ENCODE peak calls at places on chromosomes 12 and 14, in four cellular contexts. H, S, W and B are unnamed samples.

GRCh38 chr14:66652736-66653135 is 144.8 kb downstream of the GPHN start:
- DNase-seq in H (no peak), S (no peak), W (no peak), B (no peak)

GRCh38 chr12:91958816-91959215 is 186.8 kb downstream of the BTG1 start:
- DNase-seq in H (no peak), S (peak), W (no peak), B (peak)

GRCh38 chr12:49692851-49693250 is 14.4 kb downstream of the FMNL3 start:
- DNase-seq in H (no peak), S (no peak), W (no peak), B (no peak)

GRCh38 chr12:55699471-55700055 is 8.1 kb downstream of the ITGA7 start:
- DNase-seq in H (no peak), S (no peak), W (no peak), B (peak)

GRCh38 chr12:116712458-116713303 is 25.2 kb downstream of the SPRING1 start:
- DNase-seq in H (no peak), S (no peak), W (no peak), B (no peak)

GRCh38 chr12:25615119-25615518 is 62.0 kb upstream of the LMNTD1 start:
- DNase-seq in H (no peak), S (peak), W (no peak), B (peak)

GRCh38 chr12:64412458-64412857 is 8.3 kb downstream of the XPOT start:
- DNase-seq in H (no peak), S (no peak), W (no peak), B (no peak)

GRCh38 chr12:41983896-41984295 is 160.8 kb downstream of the GXYLT1 start:
- DNase-seq in H (no peak), S (no peak), W (no peak), B (no peak)

GRCh38 chr12:1830981-1831930 is 10.9 kb downstream of the LRTM2 start:
- DNase-seq in H (no peak), S (peak), W (peak), B (peak)

GRCh38 chr14:105900398-105901160 is 374.2 kb downstream of the TMEM121 start:
- DNase-seq in H (no peak), S (no peak), W (no peak), B (peak)

GRCh38 chr12:108638141-108638823 is 4.6 kb upstream of the SELPLG start:
- DNase-seq in H (peak), S (no peak), W (no peak), B (no peak)

GRCh38 chr12:47282206-47282605 is 202.4 kb upstream of the AMIGO2 start:
- DNase-seq in H (no peak), S (peak), W (no peak), B (peak)

GRCh38 chr12:120104924-120105323 is 11.6 kb downstream of the RAB35 start:
- DNase-seq in H (no peak), S (no peak), W (no peak), B (peak)

GRCh38 chr12:6925543-6926279 is 2.0 kb upstream of the ATN1 start:
- DNase-seq in H (peak), S (peak), W (no peak), B (peak)

GRCh38 chr12:58920102-58920955 is at the start of gene LRIG3:
- DNase-seq in H (peak), S (peak), W (peak), B (peak)